ENCODE peak calls at places on chromosomes 6 and 20, in eight cellular contexts. One of them, this sample, is unnamed.
A peak's percentile ranks its signal among the peaks of the same experiment; 100 is the strongest.

GRCh38 chr6:41442800-41443501 is 103.2 kb upstream of the FOXP4 start:
- DNase-seq in Panc1: no peak
- DNase-seq in naive thymus-derived CD4-positive, alpha-beta T cell: no peak
- DNase-seq in heart right ventricle: peak; percentile 43
- DNase-seq in HCT116: no peak
- DNase-seq in CD8-positive, alpha-beta memory T cell: no peak
- DNase-seq in left ventricle myocardium inferior: peak; percentile 50
- DNase-seq in A673: no peak
- DNase-seq in this sample: no peak

GRCh38 chr6:125104425-125104824 is 49.1 kb upstream of the TPD52L1 start:
- DNase-seq in naive thymus-derived CD4-positive, alpha-beta T cell: no peak
- DNase-seq in A673: peak; percentile 91
- DNase-seq in CD8-positive, alpha-beta memory T cell: no peak
- DNase-seq in left ventricle myocardium inferior: no peak
- DNase-seq in heart right ventricle: no peak
- DNase-seq in Panc1: no peak
- DNase-seq in HCT116: no peak
- DNase-seq in this sample: no peak

GRCh38 chr6:148599967-148600426 is 146.8 kb upstream of the UST start:
- DNase-seq in left ventricle myocardium inferior: no peak
- DNase-seq in Panc1: no peak
- DNase-seq in HCT116: no peak
- DNase-seq in A673: no peak
- DNase-seq in CD8-positive, alpha-beta memory T cell: no peak
- DNase-seq in heart right ventricle: no peak
- DNase-seq in naive thymus-derived CD4-positive, alpha-beta T cell: no peak
- DNase-seq in this sample: peak; percentile 95

GRCh38 chr6:166633732-166634535 is 6.9 kb upstream of the RPS6KA2 start:
- DNase-seq in naive thymus-derived CD4-positive, alpha-beta T cell: no peak
- DNase-seq in HCT116: no peak
- DNase-seq in Panc1: no peak
- DNase-seq in left ventricle myocardium inferior: peak; percentile 53
- DNase-seq in CD8-positive, alpha-beta memory T cell: no peak
- DNase-seq in heart right ventricle: peak; percentile 50
- DNase-seq in A673: peak; percentile 54
- DNase-seq in this sample: no peak

GRCh38 chr6:110664933-110665332 is 150.3 kb downstream of the CDK19 start:
- DNase-seq in Panc1: no peak
- DNase-seq in left ventricle myocardium inferior: no peak
- DNase-seq in CD8-positive, alpha-beta memory T cell: no peak
- DNase-seq in HCT116: no peak
- DNase-seq in heart right ventricle: no peak
- DNase-seq in naive thymus-derived CD4-positive, alpha-beta T cell: no peak
- DNase-seq in A673: no peak
- DNase-seq in this sample: no peak

GRCh38 chr20:37867289-37868195 is 35.4 kb upstream of the VSTM2L start:
- DNase-seq in left ventricle myocardium inferior: no peak
- DNase-seq in heart right ventricle: no peak
- DNase-seq in CD8-positive, alpha-beta memory T cell: no peak
- DNase-seq in A673: no peak
- DNase-seq in HCT116: no peak
- DNase-seq in Panc1: no peak
- DNase-seq in naive thymus-derived CD4-positive, alpha-beta T cell: no peak
- DNase-seq in this sample: no peak

GRCh38 chr6:11389977-11390376 is 147.6 kb upstream of the TMEM170B start:
- DNase-seq in CD8-positive, alpha-beta memory T cell: no peak
- DNase-seq in Panc1: no peak
- DNase-seq in A673: no peak
- DNase-seq in naive thymus-derived CD4-positive, alpha-beta T cell: no peak
- DNase-seq in HCT116: no peak
- DNase-seq in left ventricle myocardium inferior: no peak
- DNase-seq in heart right ventricle: peak; percentile 54
- DNase-seq in this sample: no peak

GRCh38 chr6:43953794-43954310 is 173.4 kb downstream of the MRPL14 start:
- DNase-seq in heart right ventricle: peak; percentile 43
- DNase-seq in A673: no peak
- DNase-seq in left ventricle myocardium inferior: peak; percentile 73
- DNase-seq in HCT116: no peak
- DNase-seq in Panc1: no peak
- DNase-seq in naive thymus-derived CD4-positive, alpha-beta T cell: no peak
- DNase-seq in CD8-positive, alpha-beta memory T cell: no peak
- DNase-seq in this sample: peak; percentile 25

GRCh38 chr6:145247677-145248419 is 487.5 kb downstream of the EPM2A start:
- DNase-seq in left ventricle myocardium inferior: no peak
- DNase-seq in naive thymus-derived CD4-positive, alpha-beta T cell: no peak
- DNase-seq in A673: peak; percentile 83
- DNase-seq in HCT116: no peak
- DNase-seq in Panc1: no peak
- DNase-seq in CD8-positive, alpha-beta memory T cell: no peak
- DNase-seq in heart right ventricle: no peak
- DNase-seq in this sample: no peak

GRCh38 chr20:54004397-54004940 is 65.9 kb downstream of the BCAS1 start:
- DNase-seq in heart right ventricle: no peak
- DNase-seq in A673: no peak
- DNase-seq in Panc1: no peak
- DNase-seq in naive thymus-derived CD4-positive, alpha-beta T cell: no peak
- DNase-seq in CD8-positive, alpha-beta memory T cell: no peak
- DNase-seq in left ventricle myocardium inferior: no peak
- DNase-seq in HCT116: no peak
- DNase-seq in this sample: no peak

GRCh38 chr6:137873273-137873762 is 6.3 kb downstream of the TNFAIP3 start:
- DNase-seq in Panc1: no peak
- DNase-seq in heart right ventricle: peak; percentile 65
- DNase-seq in left ventricle myocardium inferior: peak; percentile 62
- DNase-seq in A673: peak; percentile 64
- DNase-seq in CD8-positive, alpha-beta memory T cell: peak; percentile 64
- DNase-seq in HCT116: no peak
- DNase-seq in naive thymus-derived CD4-positive, alpha-beta T cell: no peak
- DNase-seq in this sample: no peak

DNA sequence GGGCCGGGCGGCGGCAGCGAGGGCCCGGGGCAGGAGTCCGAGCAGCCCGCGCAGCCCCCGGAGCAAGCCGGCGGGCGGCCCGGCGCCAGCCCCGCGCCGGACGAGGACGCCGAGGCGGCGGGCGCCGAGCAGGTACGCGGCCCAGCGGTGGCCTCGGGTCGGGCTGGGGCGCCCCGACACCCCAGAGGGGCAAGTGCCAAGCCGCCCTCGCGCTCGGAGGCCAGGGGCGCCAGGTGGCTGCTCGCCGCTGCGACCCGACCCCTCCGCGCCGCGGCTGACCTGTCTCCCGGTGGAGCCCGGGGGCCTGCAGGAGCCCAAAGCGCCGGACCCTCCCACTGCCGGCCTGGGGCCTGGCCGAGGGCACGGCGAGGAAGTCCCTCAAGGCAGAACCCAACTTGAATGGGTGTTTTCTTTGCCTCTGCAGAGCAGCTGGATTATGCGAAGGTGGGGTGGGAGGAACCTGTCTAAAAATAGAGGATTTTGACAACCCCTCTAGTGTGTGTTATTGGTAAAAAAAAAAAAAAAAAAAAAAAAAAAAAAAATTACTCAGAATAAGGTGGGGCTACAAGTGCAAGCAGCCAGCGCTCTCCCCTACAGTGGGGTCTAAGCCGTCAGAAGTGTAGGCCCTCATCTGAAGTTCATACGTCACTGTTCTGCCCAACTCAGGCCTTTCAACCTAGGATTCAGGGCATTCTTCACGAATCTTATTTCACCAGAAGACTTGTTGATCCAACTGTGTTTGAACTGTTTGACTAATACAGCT is 609 bp downstream of the OGFRL1 start:
- DNase-seq in Panc1: no peak
- DNase-seq in naive thymus-derived CD4-positive, alpha-beta T cell: peak; percentile 36
- DNase-seq in heart right ventricle: no peak
- DNase-seq in left ventricle myocardium inferior: peak; percentile 33
- DNase-seq in HCT116: no peak
- DNase-seq in A673: peak; percentile 22
- DNase-seq in CD8-positive, alpha-beta memory T cell: peak; percentile 29
- DNase-seq in this sample: no peak
- H3K4me3 ChIP-seq in Panc1: peak overlapping the region; percentile 75
- H3K4me3 ChIP-seq in naive thymus-derived CD4-positive, alpha-beta T cell: peak overlapping the region; percentile 41
- H3K4me3 ChIP-seq in heart right ventricle: peak overlapping the region; percentile 30
- H3K4me3 ChIP-seq in left ventricle myocardium inferior: peak overlapping the region; percentile 83
- H3K4me3 ChIP-seq in HCT116: peak overlapping the region; percentile 75
- H3K4me3 ChIP-seq in A673: peak overlapping the region; percentile 75
- H3K4me3 ChIP-seq in CD8-positive, alpha-beta memory T cell: peak overlapping the region; percentile 40
- H3K4me3 ChIP-seq in this sample: peak overlapping the region; percentile 78

DNA sequence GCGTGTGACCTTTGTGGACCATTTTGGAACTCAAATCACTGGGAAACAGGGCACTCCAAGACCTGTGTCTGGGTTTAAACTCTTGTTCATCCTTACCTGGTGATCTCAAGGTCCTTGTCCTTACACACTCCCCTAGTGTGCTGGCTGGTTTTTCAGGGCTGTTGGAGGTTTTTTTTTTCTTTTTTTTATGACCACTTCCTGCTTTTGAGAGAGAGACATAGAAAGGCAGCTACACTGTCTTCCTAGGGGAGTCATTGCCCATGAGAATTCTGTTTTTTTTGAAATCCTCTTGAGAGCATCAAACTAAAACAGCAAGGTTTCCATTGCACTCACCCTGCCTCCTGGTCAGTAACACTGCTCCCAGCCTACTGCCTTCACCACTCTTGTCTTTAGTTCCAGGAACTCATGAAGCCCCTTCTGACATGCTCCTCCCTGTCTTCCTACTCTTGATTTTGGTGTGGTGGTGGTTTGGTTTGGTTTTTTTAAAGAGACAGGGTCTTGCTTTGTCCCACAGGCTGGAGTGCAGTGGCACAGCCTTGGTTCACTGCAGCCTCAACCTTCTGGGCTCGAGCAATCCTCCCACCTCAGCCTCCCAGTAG is 28.6 kb downstream of the PRPH2 start:
- DNase-seq in HCT116: no peak
- DNase-seq in naive thymus-derived CD4-positive, alpha-beta T cell: peak; percentile 20
- DNase-seq in left ventricle myocardium inferior: no peak
- DNase-seq in Panc1: no peak
- DNase-seq in A673: no peak
- DNase-seq in heart right ventricle: no peak
- DNase-seq in CD8-positive, alpha-beta memory T cell: peak; percentile 16
- DNase-seq in this sample: no peak
- H3K27ac ChIP-seq in HCT116: peak overlapping the region; percentile 51
- H3K27ac ChIP-seq in naive thymus-derived CD4-positive, alpha-beta T cell: peak overlapping the region; percentile 31
- H3K27ac ChIP-seq in left ventricle myocardium inferior: peak overlapping the region; percentile 79
- H3K27ac ChIP-seq in Panc1: no peak overlapping the region
- H3K27ac ChIP-seq in A673: no peak overlapping the region
- H3K27ac ChIP-seq in heart right ventricle: peak overlapping the region; percentile 31
- H3K27ac ChIP-seq in CD8-positive, alpha-beta memory T cell: no peak overlapping the region
- H3K27ac ChIP-seq in this sample: no peak overlapping the region

GRCh38 chr6:87903299-87903698 is 144.3 kb upstream of the SPACA1 start:
- DNase-seq in Panc1: no peak
- DNase-seq in HCT116: no peak
- DNase-seq in CD8-positive, alpha-beta memory T cell: no peak
- DNase-seq in heart right ventricle: no peak
- DNase-seq in naive thymus-derived CD4-positive, alpha-beta T cell: no peak
- DNase-seq in left ventricle myocardium inferior: no peak
- DNase-seq in A673: no peak
- DNase-seq in this sample: no peak
- H3K4me1 ChIP-seq in Panc1: no peaks in the 10 kb centered on the region
- H3K4me1 ChIP-seq in HCT116: no peaks in the 10 kb centered on the region
- H3K4me1 ChIP-seq in CD8-positive, alpha-beta memory T cell: peaks cover 9% of the 10 kb centered on the region
- H3K4me1 ChIP-seq in heart right ventricle: no peaks in the 10 kb centered on the region
- H3K4me1 ChIP-seq in naive thymus-derived CD4-positive, alpha-beta T cell: peaks cover 12% of the 10 kb centered on the region
- H3K4me1 ChIP-seq in left ventricle myocardium inferior: no peaks in the 10 kb centered on the region
- H3K4me1 ChIP-seq in A673: no peaks in the 10 kb centered on the region
- H3K4me1 ChIP-seq in this sample: no peaks in the 10 kb centered on the region

GRCh38 chr6:3949531-3949930 is 100.4 kb downstream of the FAM50B start:
- DNase-seq in Panc1: no peak
- DNase-seq in CD8-positive, alpha-beta memory T cell: no peak
- DNase-seq in heart right ventricle: no peak
- DNase-seq in naive thymus-derived CD4-positive, alpha-beta T cell: no peak
- DNase-seq in HCT116: no peak
- DNase-seq in A673: no peak
- DNase-seq in left ventricle myocardium inferior: no peak
- DNase-seq in this sample: no peak

GRCh38 chr6:3943373-3943772 is 94.2 kb downstream of the FAM50B start:
- DNase-seq in HCT116: no peak
- DNase-seq in left ventricle myocardium inferior: peak; percentile 69
- DNase-seq in CD8-positive, alpha-beta memory T cell: no peak
- DNase-seq in A673: no peak
- DNase-seq in heart right ventricle: peak; percentile 43
- DNase-seq in naive thymus-derived CD4-positive, alpha-beta T cell: no peak
- DNase-seq in Panc1: no peak
- DNase-seq in this sample: no peak

GRCh38 chr6:3946779-3947178 is 97.6 kb downstream of the FAM50B start:
- DNase-seq in A673: no peak
- DNase-seq in naive thymus-derived CD4-positive, alpha-beta T cell: no peak
- DNase-seq in Panc1: no peak
- DNase-seq in heart right ventricle: no peak
- DNase-seq in HCT116: no peak
- DNase-seq in CD8-positive, alpha-beta memory T cell: no peak
- DNase-seq in left ventricle myocardium inferior: no peak
- DNase-seq in this sample: no peak
- H3K4me3 ChIP-seq in A673: no peak overlapping the region
- H3K4me3 ChIP-seq in naive thymus-derived CD4-positive, alpha-beta T cell: no peak overlapping the region
- H3K4me3 ChIP-seq in Panc1: no peak overlapping the region
- H3K4me3 ChIP-seq in heart right ventricle: no peak overlapping the region
- H3K4me3 ChIP-seq in HCT116: no peak overlapping the region
- H3K4me3 ChIP-seq in CD8-positive, alpha-beta memory T cell: no peak overlapping the region
- H3K4me3 ChIP-seq in left ventricle myocardium inferior: no peak overlapping the region
- H3K4me3 ChIP-seq in this sample: no peak overlapping the region

This sample was measured in iPS DF 6.9.